ENCODE peak calls at places on chromosomes 16 and 17, in five cellular contexts. D is H9, P is mesenchymal stem cell, S is IMR-90, Q is H1. E is an unnamed sample.

GRCh38 chr16:77805403-77805802 is 17.0 kb downstream of the VAT1L start:
- DNase-seq in D (no peak), P (no peak), S (no peak), Q (no peak), E (no peak)

GRCh38 chr17:60077672-60078519 is 825 bp downstream of the HEATR6 start:
- DNase-seq in D (no peak), P (peak; percentile 77), S (no peak), Q (no peak), E (no peak)

GRCh38 chr17:40331743-40332641 is 23.0 kb downstream of the RARA start:
- DNase-seq in D (no peak), P (no peak), S (no peak), Q (no peak), E (no peak)

GRCh38 chr17:61735807-61736206 is 127.5 kb downstream of the BRIP1 start:
- DNase-seq in D (no peak), P (no peak), S (no peak), Q (no peak), E (no peak)

GRCh38 chr16:67415872-67416793 is at the start of gene ZDHHC1:
- DNase-seq in D (peak; percentile 80), P (peak; percentile 75), S (peak; percentile 61), Q (no peak), E (peak; percentile 69)

GRCh38 chr17:18070861-18071340 is 16.8 kb upstream of the DRG2 start:
- DNase-seq in D (peak; percentile 48), P (peak; percentile 22), S (peak; percentile 61), Q (no peak), E (no peak)

GRCh38 chr16:610513-611381 is 20.0 kb upstream of the WFIKKN1 start:
- DNase-seq in D (peak; percentile 86), P (no peak), S (no peak), Q (no peak), E (no peak)

GRCh38 chr17:40735016-40735415 is 20.1 kb downstream of the KRT25 start:
- DNase-seq in D (no peak), P (no peak), S (no peak), Q (no peak), E (no peak)

GRCh38 chr17:42408076-42408475 is 15.0 kb downstream of the CAVIN1 start:
- DNase-seq in D (peak; percentile 70), P (no peak), S (no peak), Q (no peak), E (no peak)

GRCh38 chr16:86232496-86232895 is 277.8 kb upstream of the FOXF1 start:
- DNase-seq in D (no peak), P (no peak), S (no peak), Q (no peak), E (no peak)

GRCh38 chr17:74870512-74870911 is 2.3 kb downstream of the FDXR start:
- DNase-seq in D (no peak), P (peak; percentile 33), S (peak; percentile 70), Q (no peak), E (no peak)

GRCh38 chr16:88865310-88865709 is 1.1 kb downstream of the PABPN1L start:
- DNase-seq in D (no peak), P (no peak), S (no peak), Q (no peak), E (no peak)

GRCh38 chr16:88867561-88868246 is 1.2 kb upstream of the PABPN1L start:
- DNase-seq in D (no peak), P (no peak), S (no peak), Q (no peak), E (no peak)

GRCh38 chr16:88865742-88866141 is 718 bp downstream of the PABPN1L start:
- DNase-seq in D (no peak), P (no peak), S (no peak), Q (no peak), E (no peak)

GRCh38 chr16:88864521-88864920 is 1.9 kb downstream of the PABPN1L start:
- DNase-seq in D (no peak), P (no peak), S (no peak), Q (no peak), E (no peak)

GRCh38 chr16:88866151-88866920 is at the start of gene PABPN1L:
- DNase-seq in D (no peak), P (no peak), S (no peak), Q (no peak), E (no peak)
- H2AFZ ChIP-seq in D (no peak within 1 kb of the TSS), P (no peak within 1 kb of the TSS), S (no peak within 1 kb of the TSS), Q (no peak within 1 kb of the TSS), E (no peak within 1 kb of the TSS)

GRCh38 chr16:73047536-73048291 is at the start of gene ZFHX3:
- DNase-seq in D (peak; percentile 83), P (peak; percentile 70), S (peak; percentile 49), Q (no peak), E (no peak)
- H2BK15ac ChIP-seq in D (no peak within 1 kb of the TSS), P (peak within 1 kb of the TSS; percentile 91), S (peak within 1 kb of the TSS; percentile 79), Q (peak within 1 kb of the TSS; percentile 83), E (peak within 1 kb of the TSS; percentile 64)

GRCh38 chr17:71980171-71980570 is 140.6 kb upstream of the SOX9 start:
- DNase-seq in D (no peak), P (no peak), S (no peak), Q (no peak), E (no peak)
- H2AFZ ChIP-seq in D (no peak overlapping the region), P (no peak overlapping the region), S (no peak overlapping the region), Q (no peak overlapping the region), E (no peak overlapping the region)

GRCh38 chr17:62895256-62895649 is 70.8 kb upstream of the TANC2 start:
- DNase-seq in D (no peak), P (no peak), S (no peak), Q (no peak), E (no peak)

GRCh38 chr17:62891659-62892058 is 74.4 kb upstream of the TANC2 start:
- DNase-seq in D (no peak), P (no peak), S (no peak), Q (no peak), E (no peak)

GRCh38 chr17:62892069-62892675 is 73.9 kb upstream of the TANC2 start:
- DNase-seq in D (no peak), P (peak; percentile 37), S (no peak), Q (no peak), E (no peak)

GRCh38 chr17:62895650-62896301 is 70.3 kb upstream of the TANC2 start:
- DNase-seq in D (no peak), P (peak; percentile 60), S (peak; percentile 62), Q (no peak), E (no peak)

DNA sequence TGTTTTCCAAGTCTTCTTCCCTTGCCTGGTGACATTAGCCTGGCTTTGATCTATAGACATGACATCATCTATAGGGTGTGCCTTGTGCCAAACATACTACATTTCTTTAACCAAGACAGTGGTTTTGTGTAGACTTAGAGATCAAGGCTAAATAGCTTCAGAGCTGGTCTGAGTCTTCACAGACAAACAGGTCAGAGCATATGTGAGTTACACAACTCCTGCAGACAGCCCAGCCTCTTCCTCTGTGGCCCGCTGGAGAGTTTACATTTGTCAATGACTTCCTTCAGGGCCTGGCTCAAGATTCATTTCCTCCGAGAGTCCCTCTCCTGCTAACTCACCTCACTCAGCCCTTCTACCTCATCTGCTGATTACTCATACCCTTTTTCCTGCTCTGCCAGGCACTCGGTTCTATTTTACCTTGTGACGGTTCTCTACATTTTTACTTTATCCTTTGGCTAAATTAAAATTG is 73.1 kb upstream of the TANC2 start:
- DNase-seq in D (peak; percentile 47), P (peak; percentile 95), S (peak; percentile 93), Q (no peak), E (no peak)
- H2BK15ac ChIP-seq in D (no peak overlapping the region), P (no peak overlapping the region), S (no peak overlapping the region), Q (no peak overlapping the region), E (no peak overlapping the region)

GRCh38 chr16:18983565-18984424 is at the start of gene TMC7:
- DNase-seq in D (peak; percentile 94), P (peak; percentile 89), S (peak; percentile 79), Q (peak; percentile 71), E (peak; percentile 88)

GRCh38 chr16:18979936-18980335 is 3.8 kb upstream of the TMC7 start:
- DNase-seq in D (no peak), P (no peak), S (no peak), Q (no peak), E (no peak)

DNA sequence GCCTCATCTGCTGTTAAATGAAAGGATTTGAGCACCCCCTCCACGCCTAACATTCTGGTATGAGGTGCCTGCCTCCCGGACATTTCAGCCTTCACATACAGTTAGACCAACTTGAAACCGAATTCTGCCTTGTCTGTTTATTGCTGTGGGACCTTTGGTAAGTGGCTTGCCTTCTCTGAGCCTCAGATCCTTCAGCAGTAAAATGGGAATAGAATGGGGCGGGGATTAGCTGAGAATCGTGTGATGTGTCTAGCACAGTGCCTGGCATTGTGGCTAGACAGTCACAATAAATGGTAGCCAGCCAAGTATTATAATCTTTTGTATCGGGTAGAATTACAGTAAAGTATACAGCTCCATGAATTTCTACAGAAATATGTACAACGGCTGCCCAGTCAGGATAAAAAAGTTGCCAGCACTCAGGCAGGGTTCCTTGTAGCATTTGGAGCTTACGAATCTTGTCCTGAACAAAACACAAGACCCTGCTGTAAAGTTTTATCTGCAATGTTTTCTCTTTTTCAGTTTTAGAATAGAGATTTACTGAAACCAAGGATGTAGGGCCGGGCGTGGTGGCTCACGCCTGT is 781 bp downstream of the TMC7 start:
- DNase-seq in D (no peak), P (no peak), S (no peak), Q (no peak), E (no peak)
- H2AFZ ChIP-seq in D (no peak overlapping the region), P (peak overlapping the region; percentile 98), S (peak overlapping the region; percentile 95), Q (peak overlapping the region; percentile 99), E (peak overlapping the region; percentile 96)

GRCh38 chr16:75789237-75789636 is 62.9 kb upstream of the CPHXL start:
- DNase-seq in D (no peak), P (peak; percentile 61), S (peak; percentile 46), Q (no peak), E (peak; percentile 48)
- H2BK15ac ChIP-seq in D (no peak overlapping the region), P (no peak overlapping the region), S (no peak overlapping the region), Q (no peak overlapping the region), E (no peak overlapping the region)

E was measured in neuronal stem cell.